ENCODE peak calls at places on chromosomes 1 and 21, in ten cellular contexts. I is heart left ventricle, V is neuronal stem cell, N is HCT116, Q is AG04450, W is suprapubic skin, Y is OCI-LY7, P is caudate nucleus, L is A549, J is HL-60. C is an unnamed sample.

GRCh38 chr1:109754738-109755137 is 9.0 kb downstream of the EPS8L3 start:
- DNase-seq in I (no peak), V (no peak), N (no peak), Q (no peak), W (no peak), Y (no peak), P (no peak), L (no peak), J (no peak), C (no peak)

GRCh38 chr21:38990424-38990794 is 184.7 kb downstream of the ETS2 start:
- DNase-seq in I (no peak), V (no peak), N (no peak), Q (no peak), W (no peak), Y (no peak), P (no peak), L (no peak), J (no peak), C (no peak)

GRCh38 chr1:202376247-202376646 is 27.7 kb downstream of the PPP1R12B start:
- DNase-seq in I (no peak), V (no peak), N (no peak), Q (no peak), W (no peak), Y (no peak), P (no peak), L (no peak), J (peak), C (no peak)

GRCh38 chr1:29444782-29445325 is 208.5 kb downstream of the PTPRU start:
- DNase-seq in I (no peak), V (no peak), N (no peak), Q (no peak), W (peak), Y (no peak), P (no peak), L (no peak), J (no peak), C (no peak)

GRCh38 chr21:36917487-36918158 is 48.8 kb downstream of the HLCS start:
- DNase-seq in I (no peak), V (peak), N (no peak), Q (peak), W (no peak), Y (no peak), P (no peak), L (peak), J (no peak), C (no peak)

GRCh38 chr1:208242829-208243521 is 1.2 kb downstream of the PLXNA2 start:
- DNase-seq in I (no peak), V (no peak), N (no peak), Q (no peak), W (peak), Y (no peak), P (no peak), L (no peak), J (no peak), C (no peak)

GRCh38 chr1:8976896-8977295 is 31.2 kb downstream of the CA6 start:
- DNase-seq in I (no peak), V (no peak), N (no peak), Q (no peak), W (no peak), Y (no peak), P (no peak), L (no peak), J (no peak), C (no peak)

GRCh38 chr1:42925132-42925769 is 33.4 kb downstream of the SLC2A1 start:
- DNase-seq in I (no peak), V (no peak), N (no peak), Q (no peak), W (peak), Y (no peak), P (no peak), L (no peak), J (no peak), C (peak)

GRCh38 chr1:28365864-28366263 is 3.7 kb upstream of the PHACTR4 start:
- DNase-seq in I (no peak), V (no peak), N (no peak), Q (no peak), W (no peak), Y (no peak), P (no peak), L (no peak), J (no peak), C (no peak)

GRCh38 chr1:118325545-118326225 is 140.7 kb upstream of the SPAG17 start:
- DNase-seq in I (no peak), V (no peak), N (no peak), Q (no peak), W (no peak), Y (no peak), P (no peak), L (no peak), J (no peak), C (no peak)

GRCh38 chr21:45295576-45296365 is 8.1 kb upstream of the POFUT2 start:
- DNase-seq in I (peak), V (no peak), N (no peak), Q (no peak), W (no peak), Y (no peak), P (no peak), L (no peak), J (no peak), C (peak)

GRCh38 chr1:217140041-217140901 is 417.0 kb upstream of the ESRRG start:
- DNase-seq in I (peak), V (peak), N (no peak), Q (no peak), W (no peak), Y (no peak), P (no peak), L (no peak), J (no peak), C (no peak)

GRCh38 chr1:76137746-76138145 is 63.2 kb downstream of the ST6GALNAC3 start:
- DNase-seq in I (no peak), V (no peak), N (no peak), Q (no peak), W (no peak), Y (no peak), P (no peak), L (no peak), J (no peak), C (no peak)

GRCh38 chr21:26966360-26966977 is 419 bp downstream of the ADAMTS5 start:
- DNase-seq in I (no peak), V (no peak), N (no peak), Q (no peak), W (peak), Y (no peak), P (no peak), L (no peak), J (no peak), C (no peak)

DNA sequence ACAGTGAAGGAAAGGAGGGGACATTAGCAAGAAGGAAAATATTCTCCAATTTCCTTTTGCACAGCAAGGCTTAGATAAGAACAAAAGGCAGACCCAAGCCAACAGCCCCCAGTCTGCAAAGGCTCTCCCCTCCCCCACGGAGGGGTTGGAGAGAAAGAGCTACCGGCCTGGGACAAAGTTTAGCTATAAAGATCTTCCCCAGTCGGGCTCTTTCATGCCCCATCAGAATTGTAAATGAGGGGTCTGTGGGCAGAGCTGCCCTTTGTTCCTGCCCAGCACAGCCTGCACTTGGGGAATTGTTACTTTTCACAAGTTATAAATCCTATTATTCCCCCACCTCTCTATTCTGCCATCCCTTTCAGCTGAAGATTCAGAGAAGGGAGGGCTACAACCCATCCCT is 3.6 kb downstream of the MYCL start:
- DNase-seq in I (no peak), V (peak), N (no peak), Q (no peak), W (no peak), Y (no peak), P (no peak), L (no peak), J (no peak), C (no peak)
- H3K27ac ChIP-seq in I (no peak), V (peak), N (no peak), Q (no peak), W (no peak), Y (no peak), P (no peak), L (no peak), J (no peak), C (no peak)

GRCh38 chr1:166716620-166717019 is 122.7 kb upstream of the POGK start:
- DNase-seq in I (no peak), V (no peak), N (no peak), Q (no peak), W (no peak), Y (no peak), P (no peak), L (no peak), J (no peak), C (no peak)
- H3K27ac ChIP-seq in I (no peak), V (no peak), N (no peak), Q (no peak), W (no peak), Y (no peak), P (no peak), L (no peak), J (no peak), C (no peak)

GRCh38 chr1:229553621-229554120 is 4.8 kb downstream of the ABCB10 start:
- DNase-seq in I (no peak), V (no peak), N (no peak), Q (no peak), W (no peak), Y (no peak), P (no peak), L (no peak), J (no peak), C (no peak)
- H3K27ac ChIP-seq in I (no peak), V (no peak), N (no peak), Q (no peak), W (no peak), Y (no peak), P (no peak), L (no peak), J (peak), C (no peak)

GRCh38 chr21:46559291-46559983 is 45.4 kb downstream of the S100B start:
- DNase-seq in I (no peak), V (no peak), N (no peak), Q (no peak), W (no peak), Y (peak), P (no peak), L (no peak), J (no peak), C (no peak)

GRCh38 chr21:46561448-46562095 is 43.3 kb downstream of the S100B start:
- DNase-seq in I (no peak), V (no peak), N (no peak), Q (no peak), W (no peak), Y (no peak), P (no peak), L (no peak), J (no peak), C (no peak)

GRCh38 chr21:46562472-46562871 is 42.4 kb downstream of the S100B start:
- DNase-seq in I (no peak), V (no peak), N (no peak), Q (no peak), W (no peak), Y (no peak), P (no peak), L (no peak), J (no peak), C (no peak)

GRCh38 chr21:46562964-46563607 is 41.8 kb downstream of the S100B start:
- DNase-seq in I (no peak), V (no peak), N (no peak), Q (no peak), W (no peak), Y (no peak), P (no peak), L (no peak), J (peak), C (no peak)

DNA sequence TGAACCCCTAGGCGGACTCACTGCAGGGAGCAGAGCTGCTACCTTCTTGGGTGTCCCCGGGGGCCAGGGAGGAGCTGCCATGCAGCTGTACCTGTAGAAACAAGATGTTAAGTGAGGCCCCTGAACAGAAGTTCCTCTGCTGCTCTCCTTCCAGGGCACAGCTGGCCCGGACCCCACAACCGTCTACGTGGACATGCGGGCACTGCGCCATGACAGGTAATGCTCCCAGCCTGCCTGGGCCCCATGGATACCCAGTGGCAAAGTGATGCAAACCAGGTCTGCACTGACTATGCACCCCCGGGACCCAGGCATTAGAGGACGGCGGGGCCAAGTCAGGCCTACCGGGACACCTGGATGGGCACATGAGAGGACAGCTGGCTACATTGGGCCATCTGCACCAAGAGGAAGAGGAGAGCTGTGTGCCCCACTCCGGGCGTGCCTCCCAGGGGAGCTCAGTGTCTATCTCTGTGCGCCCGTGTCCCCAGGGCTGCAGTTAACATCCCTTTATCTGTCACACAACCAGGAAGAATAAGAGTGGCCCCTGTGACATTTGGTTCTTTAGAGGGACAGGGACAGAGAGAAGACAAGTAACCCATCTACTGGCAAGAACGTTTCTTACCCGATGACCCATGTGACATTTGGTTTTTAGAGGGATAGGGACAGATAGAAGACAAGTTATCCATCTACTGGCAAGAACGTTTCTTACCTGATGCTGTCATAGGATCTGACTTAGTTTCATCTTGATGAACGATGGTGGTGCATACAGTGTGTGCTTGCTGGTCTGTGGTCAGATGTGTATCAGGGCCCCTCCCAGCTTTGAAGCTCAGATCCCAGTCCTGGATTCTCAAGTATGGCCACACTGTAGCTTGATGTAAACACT is 44.1 kb downstream of the S100B start:
- DNase-seq in I (no peak), V (no peak), N (no peak), Q (no peak), W (peak), Y (peak), P (no peak), L (no peak), J (no peak), C (no peak)
- H3K27ac ChIP-seq in I (no peak), V (no peak), N (no peak), Q (no peak), W (no peak), Y (peak), P (no peak), L (no peak), J (no peak), C (no peak)

DNA sequence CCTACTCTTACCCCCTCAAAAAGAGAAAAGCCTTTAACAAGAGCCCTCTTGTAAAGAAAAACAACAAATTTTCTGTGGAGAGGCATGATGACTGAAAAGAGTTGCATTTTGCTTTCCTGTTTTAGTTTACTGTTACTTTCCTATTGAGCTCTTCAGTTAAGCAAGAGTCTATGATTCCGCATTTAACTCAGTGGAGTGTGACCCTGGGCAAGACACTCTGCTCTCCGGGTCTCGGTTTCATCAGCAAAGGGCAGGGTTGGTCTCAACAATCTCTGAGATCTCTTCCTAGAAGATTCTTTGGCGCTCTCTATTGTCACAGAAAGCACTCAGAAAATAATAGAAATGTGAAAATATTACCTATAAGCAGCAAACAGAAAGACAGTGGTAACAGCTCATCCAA is 175.7 kb downstream of the TGFBR3 start:
- DNase-seq in I (no peak), V (no peak), N (no peak), Q (no peak), W (no peak), Y (no peak), P (no peak), L (no peak), J (no peak), C (no peak)
- H3K27ac ChIP-seq in I (no peak), V (no peak), N (no peak), Q (no peak), W (no peak), Y (no peak), P (no peak), L (no peak), J (no peak), C (no peak)

GRCh38 chr21:16215193-16215592 is 485.4 kb downstream of the USP25 start:
- DNase-seq in I (no peak), V (no peak), N (no peak), Q (no peak), W (no peak), Y (no peak), P (no peak), L (no peak), J (no peak), C (no peak)
- H3K27ac ChIP-seq in I (no peak), V (no peak), N (no peak), Q (no peak), W (no peak), Y (no peak), P (peak), L (no peak), J (no peak), C (no peak)

GRCh38 chr1:36341626-36342320 is 18.3 kb upstream of the EVA1B start:
- DNase-seq in I (no peak), V (no peak), N (no peak), Q (no peak), W (no peak), Y (no peak), P (no peak), L (no peak), J (no peak), C (no peak)
- H3K27ac ChIP-seq in I (no peak), V (no peak), N (no peak), Q (no peak), W (no peak), Y (no peak), P (no peak), L (peak), J (no peak), C (no peak)

GRCh38 chr1:52751589-52752306 is 25.5 kb downstream of the ZYG11B start:
- DNase-seq in I (peak), V (no peak), N (no peak), Q (no peak), W (no peak), Y (no peak), P (no peak), L (no peak), J (no peak), C (no peak)
- H3K27ac ChIP-seq in I (no peak), V (no peak), N (no peak), Q (peak), W (no peak), Y (no peak), P (no peak), L (no peak), J (no peak), C (no peak)

GRCh38 chr1:77631751-77632150 is 50.7 kb downstream of the ZZZ3 start:
- DNase-seq in I (no peak), V (no peak), N (no peak), Q (no peak), W (no peak), Y (no peak), P (no peak), L (no peak), J (no peak), C (no peak)

GRCh38 chr1:77625250-77625649 is 57.2 kb downstream of the ZZZ3 start:
- DNase-seq in I (no peak), V (no peak), N (no peak), Q (no peak), W (no peak), Y (no peak), P (no peak), L (no peak), J (no peak), C (no peak)

GRCh38 chr1:77631302-77631701 is 51.2 kb downstream of the ZZZ3 start:
- DNase-seq in I (no peak), V (no peak), N (no peak), Q (no peak), W (no peak), Y (no peak), P (no peak), L (no peak), J (no peak), C (no peak)

GRCh38 chr1:77624102-77624501 is 58.4 kb downstream of the ZZZ3 start:
- DNase-seq in I (no peak), V (no peak), N (no peak), Q (no peak), W (no peak), Y (no peak), P (no peak), L (no peak), J (no peak), C (no peak)

GRCh38 chr1:77627965-77628570 is 54.4 kb downstream of the ZZZ3 start:
- DNase-seq in I (no peak), V (no peak), N (no peak), Q (no peak), W (no peak), Y (no peak), P (no peak), L (no peak), J (no peak), C (no peak)
- H3K27ac ChIP-seq in I (no peak), V (no peak), N (no peak), Q (no peak), W (no peak), Y (no peak), P (no peak), L (no peak), J (no peak), C (no peak)

C was measured in coronary artery.